ENCODE peak calls at places on chromosomes 12 and 14, in four cellular contexts. C is A549, R is Karpas-422, G is heart right ventricle. U is an unnamed sample. For H3K9me3, the result is how much of the 10 kb centered on the place peaks cover.

GRCh38 chr12:15679146-15679545 is 110.0 kb downstream of the EPS8 start:
- DNase-seq in C (no peak), G (no peak), R (no peak), U (no peak)

GRCh38 chr12:52850681-52851080 is 1.9 kb upstream of the KRT78 start:
- DNase-seq in C (no peak), G (no peak), R (peak), U (no peak)

GRCh38 chr12:117671734-117672133 is 297.1 kb downstream of the KSR2 start:
- DNase-seq in G (no peak), R (peak), C (peak), U (no peak)

GRCh38 chr12:124210991-124211577 is 83.8 kb upstream of the RFLNA start:
- DNase-seq in G (no peak), C (no peak), R (no peak), U (no peak)

GRCh38 chr12:19737019-19737418 is 297.7 kb downstream of the AEBP2 start:
- DNase-seq in C (no peak), G (no peak), R (no peak), U (no peak)

GRCh38 chr12:78034025-78034424 is 203.3 kb downstream of the NAV3 start:
- DNase-seq in G (no peak), C (no peak), R (no peak), U (no peak)

GRCh38 chr12:1634590-1635191 is 5.7 kb downstream of the WNT5B start:
- DNase-seq in C (peak), R (peak), G (peak), U (peak)

GRCh38 chr12:55220725-55221124 is at the start of gene OR10A7:
- DNase-seq in R (no peak), G (no peak), C (no peak), U (no peak)

GRCh38 chr14:91873476-91874265 is 6.3 kb upstream of the TC2N start:
- DNase-seq in G (no peak), C (no peak), R (no peak), U (no peak)

GRCh38 chr12:103540319-103540718 is 44.6 kb upstream of the C12orf42 start:
- DNase-seq in C (no peak), G (no peak), R (no peak), U (no peak)

GRCh38 chr12:50564240-50564947 is 59.6 kb downstream of the DIP2B start:
- DNase-seq in R (no peak), C (no peak), G (no peak), U (no peak)

GRCh38 chr14:103517626-103518415 is 4.8 kb downstream of the CKB start:
- DNase-seq in R (no peak), C (no peak), G (no peak), U (no peak)

GRCh38 chr12:13128291-13129000 is 25.0 kb upstream of the GSG1 start:
- DNase-seq in G (no peak), R (no peak), C (no peak), U (no peak)

GRCh38 chr12:1351926-1352325 is 242.5 kb downstream of the FBXL14 start:
- DNase-seq in G (no peak), C (no peak), R (no peak), U (no peak)

GRCh38 chr12:103769240-103769945 is 71.6 kb downstream of the NT5DC3 start:
- DNase-seq in G (no peak), C (no peak), R (no peak), U (no peak)

GRCh38 chr12:7501031-7501585 is 2.5 kb downstream of the CD163 start:
- DNase-seq in C (peak), G (no peak), R (no peak), U (no peak)

GRCh38 chr12:123038486-123038885 is 58.0 kb downstream of the ARL6IP4 start:
- DNase-seq in R (no peak), G (no peak), C (no peak), U (no peak)

GRCh38 chr12:108367436-108367835 is 28.3 kb upstream of the CMKLR1 start:
- DNase-seq in R (no peak), G (no peak), C (no peak), U (peak)

GRCh38 chr14:94132285-94132887 is 3.0 kb upstream of the IFI27L2 start:
- DNase-seq in R (peak), C (peak), G (no peak), U (peak)

GRCh38 chr12:90628213-90628612 is 326.8 kb downstream of the CCER1 start:
- DNase-seq in R (no peak), G (no peak), C (no peak), U (no peak)

GRCh38 chr12:6552140-6552551 is 3.7 kb downstream of the IFFO1 start:
- DNase-seq in R (no peak), G (peak), C (no peak), U (no peak)

GRCh38 chr14:73751157-73751691 is 37.0 kb upstream of the PNMA1 start:
- DNase-seq in G (no peak), R (peak), C (no peak), U (no peak)

GRCh38 chr12:39095636-39096330 is 190.4 kb upstream of the CPNE8 start:
- DNase-seq in R (no peak), C (no peak), G (no peak), U (no peak)

GRCh38 chr12:123049398-123050250 is 69.1 kb downstream of the ARL6IP4 start:
- DNase-seq in C (no peak), R (no peak), G (no peak), U (no peak)

GRCh38 chr12:74903522-74903921 is 306.1 kb downstream of the KCNC2 start:
- DNase-seq in C (peak), R (peak), G (no peak), U (no peak)

GRCh38 chr14:73740921-73741326 is 26.7 kb upstream of the PNMA1 start:
- DNase-seq in G (peak), C (peak), R (no peak), U (peak)

GRCh38 chr12:74646831-74647230 is 109.2 kb downstream of the ATXN7L3B start:
- DNase-seq in C (peak), G (no peak), R (peak), U (no peak)

GRCh38 chr12:39359644-39360043 is 83.3 kb downstream of the KIF21A start:
- DNase-seq in R (no peak), G (no peak), C (no peak), U (no peak)

GRCh38 chr14:52079239-52079956 is 10.5 kb upstream of the NID2 start:
- DNase-seq in C (no peak), R (no peak), G (no peak), U (no peak)

GRCh38 chr12:125329239-125330238 is 264.3 kb downstream of the AACS start:
- DNase-seq in C (no peak), G (no peak), R (no peak), U (no peak)

GRCh38 chr12:78470354-78471195 is 394.0 kb upstream of the SYT1 start:
- DNase-seq in C (peak), G (no peak), R (peak), U (no peak)

GRCh38 chr12:107511292-107511691 is 174.3 kb upstream of the PWP1 start:
- DNase-seq in R (no peak), G (no peak), C (no peak), U (no peak)

GRCh38 chr12:45051490-45052105 is 699 bp upstream of the DBX2 start:
- DNase-seq in C (no peak), G (no peak), R (no peak), U (no peak)

GRCh38 chr12:56315256-56315625 is 547 bp downstream of the CNPY2 start:
- DNase-seq in C (no peak), R (peak), G (no peak), U (no peak)

GRCh38 chr12:67426067-67426466 is 156.9 kb downstream of the CAND1 start:
- DNase-seq in G (no peak), C (no peak), R (no peak), U (no peak)

GRCh38 chr14:100762901-100763300 is 36.2 kb downstream of the DLK1 start:
- DNase-seq in R (no peak), C (no peak), G (no peak), U (no peak)

GRCh38 chr14:100762089-100762515 is 35.4 kb downstream of the DLK1 start:
- DNase-seq in G (no peak), C (peak), R (no peak), U (no peak)

GRCh38 chr14:100765296-100765695 is 38.6 kb downstream of the DLK1 start:
- DNase-seq in R (no peak), C (no peak), G (no peak), U (no peak)

GRCh38 chr14:100764716-100765115 is 38.0 kb downstream of the DLK1 start:
- DNase-seq in G (no peak), R (no peak), C (no peak), U (no peak)

GRCh38 chr14:100761481-100761880 is 34.8 kb downstream of the DLK1 start:
- DNase-seq in R (no peak), C (peak), G (no peak), U (no peak)
- H3K9me3 ChIP-seq in R (under half), C (under half), G (under half), U (under half)

GRCh38 chr12:18583655-18584054 is 154.2 kb downstream of the PLCZ1 start:
- DNase-seq in G (no peak), R (no peak), C (no peak), U (no peak)

GRCh38 chr12:18576104-18576622 is 161.6 kb downstream of the PLCZ1 start:
- DNase-seq in R (no peak), C (no peak), G (no peak), U (no peak)

GRCh38 chr12:18578191-18578590 is 159.6 kb downstream of the PLCZ1 start:
- DNase-seq in G (no peak), C (no peak), R (no peak), U (no peak)

GRCh38 chr12:18580286-18580685 is 157.5 kb downstream of the PLCZ1 start:
- DNase-seq in C (no peak), R (no peak), G (no peak), U (no peak)

DNA sequence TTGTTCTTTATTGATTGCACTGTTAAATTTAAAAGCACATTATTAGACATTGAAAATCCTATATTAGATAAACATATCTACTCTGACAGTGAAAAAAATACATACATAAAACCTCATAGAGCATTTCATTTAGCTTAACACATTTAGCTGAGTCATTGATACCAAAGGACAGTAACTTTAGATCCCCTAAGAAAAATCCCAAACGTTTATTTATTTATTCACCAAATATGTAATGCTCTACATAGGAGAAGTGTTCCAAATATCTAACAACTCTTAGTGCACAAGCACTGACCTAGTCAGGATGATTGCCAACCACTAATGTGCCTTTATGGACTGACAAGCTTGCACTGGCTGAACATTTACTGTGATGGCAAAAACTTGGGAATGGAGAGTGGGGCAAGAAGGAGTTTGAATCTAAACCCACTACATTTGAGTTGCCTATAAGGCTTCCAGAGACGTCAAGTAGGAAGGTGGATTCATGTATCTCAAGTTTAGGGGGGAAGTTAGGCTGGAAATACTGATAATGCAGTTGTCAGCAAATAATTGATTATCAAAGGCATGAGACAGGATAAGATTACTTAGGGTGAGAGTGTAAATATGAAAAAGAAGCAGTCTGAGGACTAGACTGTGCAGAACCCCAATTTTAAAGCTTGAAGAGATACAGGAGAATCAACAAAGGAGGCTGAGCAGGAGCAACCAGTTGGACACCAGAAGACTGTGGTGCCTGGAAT is 156.4 kb downstream of the PLCZ1 start:
- DNase-seq in G (no peak), R (no peak), C (no peak), U (no peak)
- H3K9me3 ChIP-seq in G (under half), R (under half), C (under half), U (under half)

DNA sequence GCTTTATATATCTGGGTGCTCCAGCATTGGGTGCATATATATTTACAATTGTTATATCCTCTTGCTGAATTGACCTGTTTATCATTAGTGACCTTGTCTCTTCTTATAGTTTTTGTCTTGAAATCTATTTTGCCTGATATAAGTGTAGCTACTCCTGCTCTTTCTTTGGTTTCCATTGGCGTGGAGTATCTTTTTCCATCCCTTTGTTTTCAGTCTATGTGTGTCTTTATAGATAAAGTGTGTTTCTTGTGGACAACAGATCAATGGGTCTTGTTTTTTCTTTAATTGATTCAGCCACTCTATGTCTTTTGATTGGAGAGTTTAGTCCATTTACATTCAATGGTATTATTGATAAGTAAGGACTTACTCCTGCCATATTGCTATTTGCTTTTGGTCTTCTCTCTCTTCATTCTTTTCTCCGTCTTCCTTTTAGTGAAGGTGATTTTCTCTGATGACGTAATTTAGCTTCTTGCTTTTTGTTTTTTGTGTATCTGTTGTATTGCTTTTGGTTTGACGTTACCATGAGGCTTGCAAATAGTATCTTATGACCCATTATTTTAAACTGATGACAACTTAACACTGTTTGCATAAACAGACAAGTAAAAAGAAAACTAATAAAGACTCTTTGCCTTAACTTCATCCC is 347.6 kb downstream of the TMEM121 start:
- DNase-seq in R (no peak), G (no peak), C (no peak), U (no peak)
- H3K9me3 ChIP-seq in R (under half), G (under half), C (under half), U (under half)

GRCh38 chr12:132951649-132952048 is 4.5 kb downstream of the ZNF605 start:
- DNase-seq in G (no peak), R (no peak), C (no peak), U (no peak)
- H3K9me3 ChIP-seq in G (under half), R (under half), C (half or more), U (under half)

GRCh38 chr14:79704406-79704805 is 506.9 kb downstream of the DIO2 start:
- DNase-seq in G (no peak), R (no peak), C (no peak), U (no peak)
- H3K9me3 ChIP-seq in G (under half), R (under half), C (under half), U (under half)

DNA sequence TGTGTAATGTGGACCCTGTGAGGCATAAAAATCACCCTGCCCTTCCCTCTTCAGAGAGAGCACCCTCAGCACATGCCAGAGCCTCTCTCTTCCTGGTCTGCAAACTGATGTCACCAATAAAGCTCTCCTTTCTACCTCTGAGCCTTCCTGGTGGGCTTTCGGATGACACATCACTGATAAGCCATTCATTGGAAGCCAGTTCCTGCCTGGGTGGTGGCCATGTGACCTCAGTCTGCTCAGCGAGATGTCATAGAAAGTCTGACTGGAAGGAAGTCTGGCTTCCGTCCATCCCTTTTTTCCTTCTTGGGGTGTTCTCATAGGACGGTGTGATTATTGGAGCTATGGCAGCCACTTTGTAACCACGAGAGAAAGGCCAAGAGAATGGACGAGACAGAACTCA is 95.7 kb downstream of the PIWIL1 start:
- DNase-seq in C (no peak), R (no peak), G (no peak), U (no peak)
- H3K9me3 ChIP-seq in C (under half), R (under half), G (under half), U (under half)

GRCh38 chr12:14327717-14328116 is 37.8 kb upstream of the ATF7IP start:
- DNase-seq in G (no peak), C (no peak), R (no peak), U (no peak)

GRCh38 chr12:14326699-14327098 is 38.8 kb upstream of the ATF7IP start:
- DNase-seq in G (no peak), R (no peak), C (no peak), U (no peak)

DNA sequence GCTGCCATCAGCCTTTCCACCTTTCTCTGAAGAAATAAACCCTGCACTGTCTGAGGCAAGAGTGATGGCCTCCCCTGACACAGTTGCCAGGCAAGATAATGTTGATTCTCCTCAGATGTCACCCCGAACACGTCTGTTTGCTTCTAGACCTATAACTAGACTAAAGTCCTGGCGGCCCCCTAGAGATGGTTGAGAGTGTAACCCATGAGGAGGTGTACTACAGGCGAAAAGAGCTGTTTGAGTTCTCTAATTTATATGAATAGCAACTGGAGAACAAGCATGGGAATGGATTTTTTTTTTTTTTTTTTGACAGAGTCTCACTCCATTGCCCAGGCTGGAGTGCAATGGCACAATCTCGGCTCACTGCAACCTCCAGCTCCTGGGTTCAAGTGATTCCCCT is 33.0 kb upstream of the ATF7IP start:
- DNase-seq in R (no peak), G (no peak), C (no peak), U (no peak)
- H3K9me3 ChIP-seq in R (under half), G (under half), C (under half), U (under half)